ENCODE peak calls at places on chromosomes 16 and 17, in four cellular contexts. Q, U, O and D are unnamed samples.

GRCh38 chr17:40329981-40330794 is 21.2 kb downstream of the RARA start:
- DNase-seq in U (peak; percentile 40), O (no peak), Q (no peak), D (no peak)

GRCh38 chr16:17780181-17780580 is 309.4 kb upstream of the XYLT1 start:
- DNase-seq in U (no peak), O (no peak), Q (no peak), D (no peak)

GRCh38 chr17:17723354-17724261 is 42.4 kb downstream of the RAI1 start:
- DNase-seq in O (no peak), U (no peak), Q (no peak), D (peak; percentile 57)

GRCh38 chr16:11797957-11798299 is 870 bp upstream of the ZC3H7A start:
- DNase-seq in O (no peak), Q (no peak), U (no peak), D (no peak)

GRCh38 chr17:31424944-31425582 is 33.6 kb downstream of the RAB11FIP4 start:
- DNase-seq in Q (no peak), U (no peak), O (no peak), D (no peak)

GRCh38 chr16:84517366-84517765 is 12.9 kb upstream of the MEAK7 start:
- DNase-seq in O (no peak), U (no peak), Q (no peak), D (no peak)

GRCh38 chr17:75565618-75566017 is 22.0 kb upstream of the MYO15B start:
- DNase-seq in O (no peak), Q (no peak), U (no peak), D (no peak)

GRCh38 chr16:47084198-47084597 is 59.5 kb downstream of the NETO2 start:
- DNase-seq in Q (no peak), U (no peak), O (no peak), D (no peak)

GRCh38 chr17:78644971-78645370 is 67.8 kb upstream of the DNAH17 start:
- DNase-seq in U (no peak), Q (no peak), O (no peak), D (no peak)

GRCh38 chr16:60166-60565 is 6.5 kb downstream of the SNRNP25 start:
- DNase-seq in Q (no peak), U (no peak), O (no peak), D (no peak)

GRCh38 chr17:55710410-55710809 is 12.3 kb downstream of the TMEM100 start:
- DNase-seq in O (no peak), Q (no peak), U (no peak), D (no peak)

GRCh38 chr17:19768046-19768782 is 20.1 kb upstream of the ALDH3A1 start:
- DNase-seq in U (no peak), Q (no peak), O (no peak), D (no peak)

GRCh38 chr16:28309811-28310311 is 17.5 kb downstream of the SBK1 start:
- DNase-seq in U (peak; percentile 22), Q (no peak), O (no peak), D (no peak)

GRCh38 chr17:48646183-48647102 is 20.3 kb upstream of the HOXB9 start:
- DNase-seq in Q (no peak), O (no peak), U (peak; percentile 76), D (peak; percentile 50)

GRCh38 chr17:33370384-33370783 is 77.3 kb upstream of the ASIC2 start:
- DNase-seq in U (no peak), Q (no peak), O (no peak), D (peak; percentile 43)

GRCh38 chr16:17828012-17828411 is 357.3 kb upstream of the XYLT1 start:
- DNase-seq in Q (no peak), O (no peak), U (no peak), D (no peak)

GRCh38 chr17:66964930-66965800 is 658 bp downstream of the CACNG4 start:
- DNase-seq in Q (no peak), U (peak; percentile 33), O (no peak), D (peak; percentile 84)

GRCh38 chr17:48721009-48721402 is 1.3 kb downstream of the PRAC1 start:
- DNase-seq in O (no peak), U (no peak), Q (no peak), D (no peak)

GRCh38 chr16:14284930-14285541 is 213.9 kb downstream of the MRTFB start:
- DNase-seq in U (no peak), O (peak; percentile 65), Q (no peak), D (peak; percentile 68)

GRCh38 chr17:3981455-3981854 is 17.2 kb upstream of the ATP2A3 start:
- DNase-seq in Q (no peak), U (no peak), O (no peak), D (no peak)
- TF ChIP-seq USF2 in Q (no peak), U (no peak), O (no peak), D (no peak)

DNA sequence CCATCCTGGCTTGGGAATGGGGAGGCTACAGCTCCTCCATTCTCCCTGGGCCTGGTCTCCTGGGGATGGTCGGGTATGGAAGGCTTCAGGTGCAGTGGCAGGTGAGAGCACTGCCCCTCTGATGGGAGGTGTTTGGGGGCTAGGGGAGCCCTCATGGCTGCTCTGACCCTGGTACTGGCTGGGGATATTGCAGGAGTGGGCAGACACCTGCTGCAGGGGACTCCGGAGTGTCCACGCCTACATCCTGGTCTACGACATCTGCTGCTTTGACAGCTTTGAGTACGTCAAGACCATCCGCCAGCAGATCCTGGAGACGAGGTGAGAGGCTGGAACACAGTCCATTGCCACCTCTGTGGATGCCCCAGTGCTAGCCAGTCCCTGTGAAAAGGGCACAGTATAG is 8.8 kb downstream of the RASL10B start:
- DNase-seq in U (no peak), Q (no peak), O (no peak), D (no peak)
- TF ChIP-seq ETV6 in U (no peak), Q (no peak), O (no peak), D (no peak)

DNA sequence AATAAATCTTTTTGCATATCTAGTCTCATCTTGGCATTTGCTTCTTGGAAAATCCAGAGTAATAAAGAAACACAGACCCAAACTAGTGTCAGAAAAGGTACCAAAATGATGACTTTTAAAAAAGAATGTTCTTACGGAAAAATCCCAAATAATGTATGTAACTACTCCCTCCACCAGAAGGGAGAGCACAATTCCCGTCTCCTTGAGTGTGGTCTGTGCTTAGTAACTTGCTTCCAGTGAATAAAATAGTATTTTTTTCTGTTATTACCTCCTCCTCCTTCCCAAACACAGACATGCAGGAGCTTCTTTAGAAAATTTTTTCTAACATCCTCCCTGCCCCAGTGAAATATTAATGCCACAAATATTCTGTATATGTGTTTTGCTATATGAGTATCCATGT is 358.1 kb downstream of the ZFHX3 start:
- DNase-seq in O (no peak), U (no peak), Q (no peak), D (no peak)
- TF ChIP-seq USF2 in O (no peak), U (no peak), Q (no peak), D (no peak)

GRCh38 chr16:82384897-82385296 is 214.9 kb upstream of the MPHOSPH6 start:
- DNase-seq in O (no peak), U (no peak), Q (no peak), D (no peak)

GRCh38 chr16:82386771-82387170 is 216.7 kb upstream of the MPHOSPH6 start:
- DNase-seq in U (no peak), Q (no peak), O (no peak), D (no peak)

GRCh38 chr16:82379601-82380000 is 209.6 kb upstream of the MPHOSPH6 start:
- DNase-seq in Q (no peak), U (no peak), O (no peak), D (no peak)

GRCh38 chr16:82382521-82382920 is 212.5 kb upstream of the MPHOSPH6 start:
- DNase-seq in Q (no peak), U (no peak), O (no peak), D (no peak)

GRCh38 chr16:82384017-82384416 is 214.0 kb upstream of the MPHOSPH6 start:
- DNase-seq in O (no peak), U (no peak), Q (no peak), D (no peak)
- TF ChIP-seq ETV6 in O (no peak), U (no peak), Q (no peak), D (no peak)

GRCh38 chr17:62048262-62048661 is 16.8 kb downstream of the MED13 start:
- DNase-seq in U (no peak), O (no peak), Q (no peak), D (no peak)

GRCh38 chr17:62051053-62051452 is 14.0 kb downstream of the MED13 start:
- DNase-seq in O (peak; percentile 33), U (no peak), Q (no peak), D (no peak)

GRCh38 chr17:62049299-62049698 is 15.8 kb downstream of the MED13 start:
- DNase-seq in U (no peak), Q (no peak), O (no peak), D (no peak)

GRCh38 chr17:62057696-62058095 is 7.4 kb downstream of the MED13 start:
- DNase-seq in Q (no peak), O (no peak), U (no peak), D (no peak)

DNA sequence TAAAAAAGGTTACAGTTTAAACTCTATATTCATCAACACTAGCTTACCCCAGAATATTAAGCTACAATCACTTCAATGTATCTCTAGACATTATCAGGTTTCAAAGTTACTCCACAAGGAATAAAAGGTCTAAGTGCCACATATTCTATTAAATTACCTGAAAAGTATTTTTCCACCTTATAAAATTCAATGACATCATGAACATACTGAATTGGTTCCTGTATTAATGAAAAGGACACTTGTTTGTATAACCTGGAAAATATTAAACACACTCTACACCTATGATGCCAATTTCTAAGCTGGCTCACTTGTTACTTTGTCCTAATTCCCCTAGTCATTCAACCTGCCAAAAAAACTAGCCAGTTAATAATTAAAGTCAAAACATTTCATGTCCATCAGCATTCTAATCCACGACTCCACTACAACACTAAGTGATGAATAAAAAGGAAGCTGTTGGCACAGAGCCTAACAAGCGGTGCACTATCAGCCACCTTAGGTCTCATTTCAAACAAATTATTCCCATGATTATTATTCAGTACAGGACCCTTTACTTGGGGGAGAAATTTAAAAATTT is 12.2 kb downstream of the MED13 start:
- DNase-seq in U (no peak), O (no peak), Q (no peak), D (no peak)
- TF ChIP-seq USF2 in U (no peak), O (no peak), Q (no peak), D (no peak)

DNA sequence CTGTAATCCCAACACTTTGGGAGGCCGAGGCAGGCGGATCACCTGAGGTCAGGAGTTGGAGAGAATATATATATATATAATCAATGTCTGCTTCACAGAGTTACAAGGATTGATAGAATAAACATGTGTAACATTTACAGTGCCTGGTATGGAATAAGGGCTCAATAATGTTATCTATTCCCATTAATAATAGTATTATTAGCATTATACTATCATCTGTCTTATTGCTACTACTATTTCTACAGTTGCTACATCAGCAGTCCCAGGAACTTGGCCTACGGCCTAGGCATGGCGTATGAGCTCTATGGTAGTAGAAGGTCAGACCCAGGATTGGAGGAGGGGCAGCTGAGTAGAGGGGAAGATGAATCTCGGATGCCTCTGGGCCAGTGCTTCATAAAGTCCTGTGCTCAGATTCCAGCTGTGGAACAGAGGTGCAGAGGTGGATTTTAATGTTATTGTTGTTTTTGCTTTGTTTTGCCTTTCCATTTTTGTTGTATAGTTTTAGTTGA is 146.3 kb upstream of the TBX2 start:
- DNase-seq in Q (no peak), U (no peak), O (no peak), D (no peak)
- TF ChIP-seq ETV6 in Q (peak; percentile 95), U (no peak), O (no peak), D (no peak)